ENCODE peak calls at places on chromosomes 13 and 19, in seven cellular contexts. U is DND-41; M is HL-60; G is CD4-positive, alpha-beta T cell; P is pancreas; N is esophagus squamous epithelium; C is small intestine. B is an unnamed sample.
A peak's percentile ranks its signal among the peaks of the same experiment; 100 is the strongest.

GRCh38 chr19:1016647-1017114 is 4.2 kb downstream of the TMEM259 start:
- DNase-seq in U (no peak), M (no peak), G (no peak), P (no peak), N (no peak), C (peak; percentile 40), B (no peak)

GRCh38 chr13:30234763-30235162 is 72.6 kb downstream of the KATNAL1 start:
- DNase-seq in U (no peak), M (no peak), G (no peak), P (no peak), N (no peak), C (no peak), B (no peak)

GRCh38 chr19:38388310-38389100 is at the start of gene SPRED3:
- DNase-seq in U (no peak), M (no peak), G (no peak), P (peak; percentile 43), N (no peak), C (no peak), B (no peak)

GRCh38 chr19:10864538-10864899 is 6.8 kb upstream of the CARM1 start:
- DNase-seq in U (peak; percentile 88), M (peak; percentile 80), G (peak; percentile 82), P (peak; percentile 84), N (no peak), C (peak; percentile 82), B (peak; percentile 68)

GRCh38 chr13:51764184-51765141 is 39.5 kb downstream of the DHRS12 start:
- DNase-seq in U (peak; percentile 16), M (no peak), G (peak; percentile 45), P (peak; percentile 79), N (peak; percentile 10), C (peak; percentile 70), B (peak; percentile 36)

GRCh38 chr13:100423375-100423774 is 165.2 kb downstream of the GGACT start:
- DNase-seq in U (no peak), M (no peak), G (no peak), P (no peak), N (no peak), C (no peak), B (no peak)

GRCh38 chr13:114100446-114101320 is 31.7 kb downstream of the RASA3 start:
- DNase-seq in U (no peak), M (peak; percentile 28), G (peak; percentile 32), P (peak; percentile 62), N (no peak), C (no peak), B (no peak)

GRCh38 chr13:95239293-95239692 is 62.0 kb downstream of the ABCC4 start:
- DNase-seq in U (no peak), M (peak; percentile 51), G (no peak), P (no peak), N (no peak), C (no peak), B (no peak)

GRCh38 chr19:19342086-19343015 is 21.7 kb downstream of the MAU2 start:
- DNase-seq in U (no peak), M (peak; percentile 69), G (no peak), P (peak; percentile 43), N (no peak), C (peak; percentile 71), B (no peak)

GRCh38 chr13:52411629-52412028 is 5.7 kb upstream of the THSD1 start:
- DNase-seq in U (no peak), M (no peak), G (no peak), P (no peak), N (no peak), C (no peak), B (no peak)

GRCh38 chr13:105519766-105520165 is 1015.7 kb downstream of the EFNB2 start:
- DNase-seq in U (no peak), M (no peak), G (no peak), P (no peak), N (no peak), C (no peak), B (no peak)

GRCh38 chr13:50812242-50812641 is 31.2 kb downstream of the DLEU7 start:
- DNase-seq in U (peak; percentile 47), M (no peak), G (no peak), P (no peak), N (no peak), C (no peak), B (no peak)

GRCh38 chr13:71702253-71702652 is 164.8 kb downstream of the DACH1 start:
- DNase-seq in U (no peak), M (no peak), G (no peak), P (no peak), N (no peak), C (peak; percentile 28), B (no peak)

GRCh38 chr19:30222428-30222873 is 149.7 kb upstream of the ZNF536 start:
- DNase-seq in U (no peak), M (no peak), G (no peak), P (no peak), N (no peak), C (no peak), B (no peak)

GRCh38 chr19:46456930-46457329 is 14.4 kb downstream of the PNMA8A start:
- DNase-seq in U (no peak), M (no peak), G (no peak), P (no peak), N (no peak), C (no peak), B (no peak)
- H3K27ac ChIP-seq in U (no peak overlapping the region), M (no peak overlapping the region), G (no peak overlapping the region), P (no peak overlapping the region), N (no peak overlapping the region), C (no peak overlapping the region), B (no peak overlapping the region)

GRCh38 chr13:79837741-79838450 is 356.9 kb downstream of the NDFIP2 start:
- DNase-seq in U (no peak), M (no peak), G (no peak), P (no peak), N (no peak), C (no peak), B (no peak)
- H3K27ac ChIP-seq in U (no peak overlapping the region), M (no peak overlapping the region), G (no peak overlapping the region), P (no peak overlapping the region), N (no peak overlapping the region), C (no peak overlapping the region), B (no peak overlapping the region)

GRCh38 chr19:27674701-27675100 is 1538.2 kb downstream of the UQCRFS1 start:
- DNase-seq in U (no peak), M (no peak), G (no peak), P (no peak), N (no peak), C (no peak), B (no peak)
- H3K27ac ChIP-seq in U (no peak overlapping the region), M (no peak overlapping the region), G (no peak overlapping the region), P (no peak overlapping the region), N (no peak overlapping the region), C (no peak overlapping the region), B (no peak overlapping the region)

GRCh38 chr13:75635101-75635620 is 969 bp upstream of the LMO7 start:
- DNase-seq in U (no peak), M (no peak), G (peak; percentile 33), P (no peak), N (no peak), C (no peak), B (peak; percentile 19)
- H3K27ac ChIP-seq in U (no peak overlapping the region), M (no peak overlapping the region), G (no peak overlapping the region), P (peak overlapping the region; percentile 80), N (peak overlapping the region; percentile 79), C (no peak overlapping the region), B (peak overlapping the region; percentile 14)

GRCh38 chr13:76885203-76886004 is 801 bp downstream of the KCTD12 start:
- DNase-seq in U (peak; percentile 24), M (peak; percentile 80), G (peak; percentile 61), P (peak; percentile 66), N (peak; percentile 21), C (peak; percentile 45), B (peak; percentile 61)
- H3K27ac ChIP-seq in U (no peak overlapping the region), M (peak overlapping the region; percentile 38), G (no peak overlapping the region), P (peak overlapping the region; percentile 68), N (peak overlapping the region; percentile 92), C (peak overlapping the region; percentile 76), B (peak overlapping the region; percentile 53)

DNA sequence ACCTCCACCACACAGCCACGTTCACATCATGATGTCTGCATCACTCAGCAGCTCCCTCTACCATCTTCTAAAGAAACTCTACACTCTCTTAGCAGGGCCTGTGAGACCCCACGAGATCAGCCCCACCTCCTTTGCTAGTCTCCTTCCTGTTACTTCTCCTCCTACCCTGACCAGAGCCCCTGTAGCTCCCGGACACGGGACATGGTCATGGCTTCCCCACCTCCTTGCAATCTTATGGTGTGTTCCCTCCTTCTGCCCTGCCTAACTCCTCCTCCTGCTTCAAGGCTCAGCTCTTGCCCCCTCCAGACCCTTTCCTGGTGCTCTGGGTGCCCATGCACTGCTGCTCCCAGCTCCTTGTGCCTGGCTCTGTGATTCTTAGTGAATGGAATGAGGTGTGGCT is 8.1 kb upstream of the MRPS31 start:
- DNase-seq in U (no peak), M (no peak), G (no peak), P (no peak), N (no peak), C (no peak), B (no peak)
- H3K27ac ChIP-seq in U (no peak overlapping the region), M (no peak overlapping the region), G (no peak overlapping the region), P (no peak overlapping the region), N (no peak overlapping the region), C (no peak overlapping the region), B (no peak overlapping the region)

GRCh38 chr13:44767257-44767656 is 191.1 kb upstream of the TSC22D1 start:
- DNase-seq in U (no peak), M (no peak), G (no peak), P (no peak), N (no peak), C (no peak), B (no peak)

GRCh38 chr13:44770951-44771350 is 194.8 kb upstream of the TSC22D1 start:
- DNase-seq in U (no peak), M (no peak), G (no peak), P (no peak), N (no peak), C (no peak), B (no peak)

GRCh38 chr13:44765076-44765475 is 188.9 kb upstream of the TSC22D1 start:
- DNase-seq in U (no peak), M (no peak), G (no peak), P (peak; percentile 38), N (no peak), C (peak; percentile 98), B (no peak)

GRCh38 chr13:44768233-44768632 is 192.1 kb upstream of the TSC22D1 start:
- DNase-seq in U (no peak), M (no peak), G (no peak), P (no peak), N (no peak), C (no peak), B (peak; percentile 39)

GRCh38 chr13:44768775-44769578 is 192.8 kb upstream of the TSC22D1 start:
- DNase-seq in U (no peak), M (no peak), G (no peak), P (no peak), N (no peak), C (peak; percentile 71), B (no peak)
- H3K27ac ChIP-seq in U (no peak overlapping the region), M (no peak overlapping the region), G (no peak overlapping the region), P (no peak overlapping the region), N (no peak overlapping the region), C (no peak overlapping the region), B (no peak overlapping the region)

DNA sequence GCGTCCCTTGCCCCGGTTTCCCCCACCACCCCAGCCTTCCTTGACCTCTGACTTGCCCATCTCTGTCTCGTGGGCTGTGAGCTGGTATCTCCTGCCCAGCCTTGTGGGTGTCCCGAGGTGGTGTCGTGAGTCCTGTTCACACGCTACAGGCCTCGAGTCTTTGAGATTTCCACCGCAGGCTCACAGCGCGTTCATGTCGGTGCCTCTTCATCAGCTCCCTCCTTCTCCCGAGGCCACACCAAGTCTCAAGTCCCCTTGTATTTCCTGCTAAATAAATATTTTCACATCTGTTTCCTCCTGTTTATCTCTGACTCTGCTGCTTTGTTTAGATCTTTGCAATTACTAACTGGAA is 130.3 kb upstream of the RNF113B start:
- DNase-seq in U (no peak), M (no peak), G (no peak), P (no peak), N (no peak), C (peak; percentile 13), B (no peak)
- H3K27ac ChIP-seq in U (no peak overlapping the region), M (no peak overlapping the region), G (no peak overlapping the region), P (peak overlapping the region; percentile 10), N (no peak overlapping the region), C (peak overlapping the region; percentile 51), B (no peak overlapping the region)